ENCODE peak calls at places on chromosomes 4 and X, in nine cellular contexts. L, C, N, Q, I, W, R, P and E are unnamed samples.

GRCh38 chrX:2710041-2710471 is 19.0 kb downstream of the CD99 start:
- DNase-seq in L (no peak), C (peak), N (no peak), Q (peak), I (no peak), W (peak), R (peak), P (no peak), E (peak)

GRCh38 chrX:27680726-27681125 is 90.6 kb downstream of the DCAF8L2 start:
- DNase-seq in L (no peak), C (peak), N (no peak), Q (peak), I (no peak), W (peak), R (peak), P (no peak), E (peak)

GRCh38 chrX:53458082-53458481 is 23.9 kb upstream of the HSD17B10 start:
- DNase-seq in L (no peak), C (no peak), N (no peak), Q (peak), I (no peak), W (no peak), R (no peak), P (no peak), E (peak)

GRCh38 chr4:141636077-141636770 is at the start of gene IL15:
- DNase-seq in L (no peak), C (peak), N (no peak), Q (peak), I (peak), W (peak), R (no peak), P (peak), E (peak)

GRCh38 chr4:101227715-101228114 is 119.6 kb downstream of the PPP3CA start:
- DNase-seq in L (no peak), C (no peak), N (no peak), Q (no peak), I (no peak), W (no peak), R (no peak), P (no peak), E (no peak)

GRCh38 chrX:106802388-106803275 is at the start of gene TBC1D8B:
- DNase-seq in L (peak), C (peak), N (peak), Q (peak), I (peak), W (peak), R (peak), P (peak), E (peak)

GRCh38 chrX:7996414-7996813 is 69.2 kb upstream of the PNPLA4 start:
- DNase-seq in L (no peak), C (peak), N (no peak), Q (peak), I (no peak), W (peak), R (peak), P (no peak), E (peak)

GRCh38 chr4:73451404-73451803 is 15.4 kb downstream of the AFP start:
- DNase-seq in L (no peak), C (peak), N (no peak), Q (peak), I (no peak), W (peak), R (peak), P (no peak), E (peak)

GRCh38 chr4:78439328-78439727 is 112.2 kb upstream of the ANXA3 start:
- DNase-seq in L (no peak), C (no peak), N (no peak), Q (no peak), I (no peak), W (peak), R (peak), P (no peak), E (no peak)

GRCh38 chrX:73478961-73479360 is 32.1 kb downstream of the CDX4 start:
- DNase-seq in L (no peak), C (no peak), N (no peak), Q (no peak), I (no peak), W (no peak), R (no peak), P (no peak), E (no peak)

GRCh38 chr4:2796261-2797187 is 3.6 kb downstream of the SH3BP2 start:
- DNase-seq in L (no peak), C (peak), N (no peak), Q (peak), I (peak), W (peak), R (peak), P (peak), E (no peak)

GRCh38 chr4:56979674-56980073 is 978 bp downstream of the POLR2B start:
- DNase-seq in L (no peak), C (no peak), N (no peak), Q (no peak), I (no peak), W (no peak), R (no peak), P (peak), E (peak)

GRCh38 chr4:42519803-42520417 is 122.6 kb downstream of the SHISA3 start:
- DNase-seq in L (peak), C (peak), N (peak), Q (peak), I (no peak), W (peak), R (peak), P (no peak), E (peak)

GRCh38 chr4:183413562-183414200 is 30.8 kb upstream of the CDKN2AIP start:
- DNase-seq in L (no peak), C (no peak), N (no peak), Q (no peak), I (no peak), W (no peak), R (no peak), P (no peak), E (no peak)
- TF ChIP-seq CTCF in L (no peak), C (no peak), N (no peak), Q (no peak), I (no peak), W (no peak), R (no peak), P (no peak), E (no peak)

DNA sequence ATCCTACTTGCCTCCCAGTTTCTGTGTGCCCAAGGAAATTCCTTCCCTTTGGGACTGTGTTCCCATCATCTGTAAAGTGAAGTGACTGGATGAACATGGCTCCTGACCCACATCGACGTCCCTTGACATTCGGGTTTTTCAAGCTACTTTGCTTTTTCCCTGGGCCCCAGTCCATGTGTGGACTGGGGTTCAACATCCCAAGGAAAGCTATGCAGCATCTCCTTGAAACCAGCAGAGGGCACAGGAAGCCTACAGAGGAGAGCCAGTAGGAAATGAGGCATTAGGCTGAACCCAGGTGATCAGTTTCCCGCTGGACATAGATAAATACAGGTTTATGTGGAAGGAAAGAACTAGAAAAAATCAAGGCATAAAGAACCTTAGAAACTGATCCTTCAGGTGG is 145.1 kb upstream of the ARHGEF9 start:
- DNase-seq in L (no peak), C (no peak), N (no peak), Q (no peak), I (no peak), W (no peak), R (no peak), P (no peak), E (peak)
- TF ChIP-seq CTCF in L (peak), C (peak), N (peak), Q (peak), I (peak), W (peak), R (no peak), P (no peak), E (peak)

DNA sequence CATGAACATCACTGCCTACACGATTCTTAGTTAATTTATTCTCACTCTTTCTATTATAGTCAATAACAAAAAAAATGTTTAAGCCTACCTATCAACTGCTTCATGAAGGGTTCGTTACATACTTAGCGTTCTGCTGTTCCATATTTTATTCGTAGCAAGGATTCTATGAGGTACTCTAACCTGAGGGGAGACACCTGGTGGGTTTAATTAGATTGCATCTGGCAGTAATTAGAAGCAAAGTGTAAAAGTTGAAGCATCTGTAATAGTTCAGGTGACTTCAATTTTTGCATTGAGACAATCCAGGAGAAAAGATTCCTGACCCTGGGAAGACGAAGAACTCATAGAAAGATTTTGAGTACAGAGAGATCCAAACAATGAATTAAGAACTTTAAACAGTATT is 1655.8 kb upstream of the TENM3 start:
- DNase-seq in L (no peak), C (no peak), N (no peak), Q (no peak), I (no peak), W (no peak), R (no peak), P (no peak), E (no peak)
- TF ChIP-seq CTCF in L (no peak), C (no peak), N (no peak), Q (no peak), I (no peak), W (no peak), R (no peak), P (no peak), E (no peak)

GRCh38 chr4:71229477-71230257 is 109.2 kb upstream of the SLC4A4 start:
- DNase-seq in L (no peak), C (peak), N (no peak), Q (peak), I (peak), W (peak), R (peak), P (no peak), E (peak)
- TF ChIP-seq CTCF in L (peak), C (peak), N (peak), Q (peak), I (peak), W (peak), R (peak), P (no peak), E (peak)

GRCh38 chrX:21382715-21383114 is 8.5 kb downstream of the CNKSR2 start:
- DNase-seq in L (no peak), C (no peak), N (no peak), Q (peak), I (no peak), W (no peak), R (no peak), P (no peak), E (no peak)
- TF ChIP-seq CTCF in L (peak), C (peak), N (no peak), Q (peak), I (peak), W (peak), R (peak), P (no peak), E (peak)

DNA sequence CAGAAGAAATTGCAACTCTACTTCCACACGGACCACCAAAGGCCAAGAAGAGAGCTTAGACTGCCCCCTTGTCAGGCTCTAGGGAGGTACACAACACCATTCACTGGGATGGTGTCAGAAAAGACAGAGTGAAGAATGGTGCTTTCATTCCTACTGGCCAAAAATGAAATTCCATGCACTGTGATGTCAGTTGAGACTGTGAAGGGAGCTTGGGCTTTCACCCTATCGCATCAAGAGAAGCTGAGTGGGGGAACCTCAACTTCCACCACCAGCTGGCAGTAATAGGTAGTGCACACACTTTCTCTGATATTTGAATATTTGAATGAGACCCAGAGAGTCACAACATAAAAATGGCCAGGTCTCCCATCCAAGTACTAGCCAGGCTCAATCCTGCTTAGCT is 65.9 kb downstream of the ZNF711 start:
- DNase-seq in L (no peak), C (no peak), N (no peak), Q (no peak), I (no peak), W (no peak), R (no peak), P (no peak), E (no peak)
- TF ChIP-seq CTCF in L (no peak), C (no peak), N (no peak), Q (no peak), I (no peak), W (no peak), R (no peak), P (no peak), E (no peak)

GRCh38 chrX:154372612-154373022 is 1.8 kb downstream of the FLNA start:
- DNase-seq in L (peak), C (peak), N (no peak), Q (no peak), I (no peak), W (peak), R (peak), P (no peak), E (no peak)

GRCh38 chrX:154373340-154374306 is 811 bp downstream of the FLNA start:
- DNase-seq in L (peak), C (peak), N (peak), Q (peak), I (no peak), W (peak), R (peak), P (no peak), E (peak)

GRCh38 chrX:154376768-154377167 is 2.3 kb upstream of the EMD start:
- DNase-seq in L (no peak), C (no peak), N (no peak), Q (peak), I (no peak), W (no peak), R (no peak), P (no peak), E (no peak)

GRCh38 chrX:154375156-154375504 is 696 bp upstream of the FLNA start:
- DNase-seq in L (no peak), C (no peak), N (no peak), Q (no peak), I (no peak), W (no peak), R (no peak), P (no peak), E (no peak)

DNA sequence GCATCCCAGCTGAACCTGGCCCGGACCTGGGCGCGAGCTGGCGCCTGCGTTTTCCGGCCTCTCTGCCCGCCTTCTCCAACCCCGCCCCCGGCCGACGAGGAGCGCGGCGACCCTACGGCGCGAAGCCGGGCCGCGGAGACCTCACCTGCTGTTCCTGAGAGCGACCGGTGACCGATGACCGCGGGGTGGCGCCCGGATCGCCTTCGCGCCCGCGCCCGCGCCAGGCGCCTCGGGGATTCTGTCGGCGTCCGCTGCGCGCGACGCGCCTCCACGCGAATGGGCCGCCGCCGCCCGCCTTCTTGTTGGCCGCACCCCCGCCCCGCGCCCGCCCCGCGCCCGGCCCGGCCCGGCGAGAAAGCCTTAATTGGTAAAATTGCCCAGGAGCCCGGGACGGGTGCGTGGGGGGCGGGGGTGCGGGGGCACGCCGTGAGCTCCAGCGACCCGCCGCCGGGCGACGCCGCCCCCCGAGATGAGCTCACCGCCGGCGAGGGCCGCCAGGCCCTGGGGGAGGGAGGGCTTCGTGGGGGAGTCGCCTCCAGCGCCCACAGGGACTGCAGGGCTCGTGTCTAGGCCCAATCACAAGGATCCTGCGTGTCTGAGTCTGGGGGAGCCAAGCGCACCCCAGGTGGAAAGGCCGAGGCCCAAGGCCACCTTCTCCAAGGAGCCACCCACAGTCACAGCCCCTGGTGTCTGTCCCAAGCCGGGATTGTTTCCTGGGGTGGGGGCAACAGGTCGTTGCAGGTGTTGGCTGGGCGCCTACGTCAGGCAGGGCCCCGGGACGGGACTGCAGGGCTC is at the start of gene FLNA:
- DNase-seq in L (no peak), C (no peak), N (no peak), Q (no peak), I (no peak), W (peak), R (no peak), P (no peak), E (no peak)
- TF ChIP-seq CTCF in L (peak), C (no peak), N (no peak), Q (no peak), I (peak), W (no peak), R (no peak), P (no peak), E (no peak)

GRCh38 chr4:86593726-86594558 is at the start of gene PTPN13:
- DNase-seq in L (peak), C (peak), N (peak), Q (peak), I (peak), W (peak), R (peak), P (peak), E (peak)
- TF ChIP-seq CTCF in L (peak), C (no peak), N (no peak), Q (no peak), I (no peak), W (no peak), R (no peak), P (no peak), E (no peak)